ENCODE peak calls at places on chromosomes 11 and 22, in six cellular contexts. Y is H1, M is astrocyte, F is tibial artery, K is bronchial epithelial cell, J is dorsolateral prefrontal cortex. U is an unnamed sample.
A peak's percentile ranks its signal among the peaks of the same experiment; 100 is the strongest.

GRCh38 chr11:8338138-8338537 is 74.5 kb upstream of the LMO1 start:
- DNase-seq in J (no peak), F (no peak), K (no peak), Y (peak; percentile 92), M (no peak), U (peak; percentile 44)

GRCh38 chr22:49959782-49960158 is 802 bp upstream of the PIM3 start:
- DNase-seq in F (peak; percentile 79), J (no peak), Y (no peak), M (no peak), K (peak; percentile 54), U (peak; percentile 56)

GRCh38 chr11:60947666-60948065 is 4.3 kb downstream of the SLC15A3 start:
- DNase-seq in F (no peak), M (no peak), K (no peak), J (no peak), Y (no peak), U (peak; percentile 39)

GRCh38 chr22:46525681-46526483 is 11.5 kb downstream of the CELSR1 start:
- DNase-seq in Y (no peak), K (peak; percentile 68), J (no peak), M (no peak), F (no peak), U (no peak)

GRCh38 chr11:35420371-35420770 is 1.0 kb upstream of the SLC1A2 start:
- DNase-seq in K (no peak), M (no peak), F (no peak), Y (peak; percentile 52), J (peak; percentile 16), U (no peak)

GRCh38 chr11:78638704-78639380 is 64.2 kb upstream of the NARS2 start:
- DNase-seq in M (no peak), J (no peak), Y (peak; percentile 37), F (no peak), K (no peak), U (no peak)

GRCh38 chr22:37020192-37020479 is 594 bp downstream of the MPST start:
- DNase-seq in M (peak; percentile 45), F (peak; percentile 72), Y (no peak), J (no peak), K (peak; percentile 53), U (peak; percentile 49)

GRCh38 chr11:9138612-9139579 is 47.5 kb upstream of the SCUBE2 start:
- DNase-seq in K (peak; percentile 97), M (peak; percentile 89), F (no peak), J (no peak), Y (peak; percentile 34), U (peak; percentile 66)

GRCh38 chr22:19723990-19724827 is 870 bp downstream of the GP1BB start:
- DNase-seq in K (no peak), J (no peak), Y (peak; percentile 79), F (no peak), M (peak; percentile 14), U (no peak)

GRCh38 chr11:6638437-6638836 is 17.2 kb downstream of the DCHS1 start:
- DNase-seq in M (no peak), J (no peak), K (no peak), Y (no peak), F (no peak), U (no peak)

GRCh38 chr11:133570376-133570775 is 38.1 kb upstream of the OPCML start:
- DNase-seq in K (peak; percentile 41), F (no peak), M (no peak), Y (no peak), J (no peak), U (peak; percentile 31)

GRCh38 chr11:67248653-67249052 is 17.6 kb upstream of the GRK2 start:
- DNase-seq in Y (no peak), J (no peak), K (peak; percentile 85), F (peak; percentile 12), M (peak; percentile 12), U (peak; percentile 58)

GRCh38 chr11:31246451-31247165 is 122.9 kb downstream of the DCDC1 start:
- DNase-seq in M (peak; percentile 22), J (no peak), F (no peak), Y (no peak), K (peak; percentile 63), U (no peak)

GRCh38 chr11:7518811-7519562 is 5.2 kb downstream of the PPFIBP2 start:
- DNase-seq in Y (no peak), J (no peak), M (no peak), K (no peak), F (no peak), U (no peak)

GRCh38 chr22:41327124-41327523 is 25.8 kb downstream of the ZC3H7B start:
- DNase-seq in F (no peak), M (no peak), J (peak; percentile 56), K (no peak), Y (no peak), U (no peak)

GRCh38 chr11:64078294-64078693 is 42.6 kb downstream of the FLRT1 start:
- DNase-seq in J (no peak), M (no peak), F (no peak), Y (no peak), K (no peak), U (no peak)

GRCh38 chr11:126113012-126113411 is 50.3 kb upstream of the CDON start:
- DNase-seq in M (no peak), K (no peak), J (no peak), Y (no peak), F (no peak), U (no peak)

GRCh38 chr11:3194016-3194816 is 24.4 kb downstream of the MRGPRG start:
- DNase-seq in K (no peak), J (no peak), M (no peak), Y (peak; percentile 45), F (peak; percentile 59), U (no peak)

GRCh38 chr11:63683133-63683991 is 2.1 kb downstream of the RTN3 start:
- DNase-seq in Y (no peak), K (no peak), J (no peak), M (peak; percentile 58), F (no peak), U (no peak)

GRCh38 chr11:11580831-11581492 is 40.8 kb downstream of the GALNT18 start:
- DNase-seq in Y (peak; percentile 32), M (no peak), J (peak; percentile 20), K (no peak), F (no peak), U (no peak)

GRCh38 chr11:86390499-86390898 is 15.8 kb downstream of the CCDC81 start:
- DNase-seq in J (no peak), F (no peak), M (no peak), Y (no peak), K (no peak), U (no peak)

GRCh38 chr11:96051820-96052219 is 127.9 kb upstream of the MTMR2 start:
- DNase-seq in Y (no peak), M (no peak), F (no peak), J (no peak), K (peak; percentile 21), U (no peak)

GRCh38 chr22:43205261-43205691 is 18.3 kb upstream of the TTLL12 start:
- DNase-seq in K (no peak), Y (no peak), J (no peak), M (no peak), F (no peak), U (no peak)
- H3K4me3 ChIP-seq in K (no peak overlapping the region), Y (no peak overlapping the region), J (no peak overlapping the region), M (no peak overlapping the region), F (no peak overlapping the region), U (no peak overlapping the region)

GRCh38 chr11:128496249-128496648 is 91.1 kb downstream of the ETS1 start:
- DNase-seq in K (no peak), Y (no peak), M (no peak), F (no peak), J (no peak), U (no peak)

GRCh38 chr11:128496684-128497056 is 90.7 kb downstream of the ETS1 start:
- DNase-seq in F (peak; percentile 77), M (no peak), K (no peak), Y (no peak), J (no peak), U (peak; percentile 54)

GRCh38 chr11:128493570-128493965 is 93.8 kb downstream of the ETS1 start:
- DNase-seq in F (no peak), K (no peak), Y (no peak), J (no peak), M (no peak), U (no peak)

GRCh38 chr11:128492903-128493569 is 94.3 kb downstream of the ETS1 start:
- DNase-seq in J (no peak), K (no peak), Y (no peak), M (no peak), F (no peak), U (no peak)

DNA sequence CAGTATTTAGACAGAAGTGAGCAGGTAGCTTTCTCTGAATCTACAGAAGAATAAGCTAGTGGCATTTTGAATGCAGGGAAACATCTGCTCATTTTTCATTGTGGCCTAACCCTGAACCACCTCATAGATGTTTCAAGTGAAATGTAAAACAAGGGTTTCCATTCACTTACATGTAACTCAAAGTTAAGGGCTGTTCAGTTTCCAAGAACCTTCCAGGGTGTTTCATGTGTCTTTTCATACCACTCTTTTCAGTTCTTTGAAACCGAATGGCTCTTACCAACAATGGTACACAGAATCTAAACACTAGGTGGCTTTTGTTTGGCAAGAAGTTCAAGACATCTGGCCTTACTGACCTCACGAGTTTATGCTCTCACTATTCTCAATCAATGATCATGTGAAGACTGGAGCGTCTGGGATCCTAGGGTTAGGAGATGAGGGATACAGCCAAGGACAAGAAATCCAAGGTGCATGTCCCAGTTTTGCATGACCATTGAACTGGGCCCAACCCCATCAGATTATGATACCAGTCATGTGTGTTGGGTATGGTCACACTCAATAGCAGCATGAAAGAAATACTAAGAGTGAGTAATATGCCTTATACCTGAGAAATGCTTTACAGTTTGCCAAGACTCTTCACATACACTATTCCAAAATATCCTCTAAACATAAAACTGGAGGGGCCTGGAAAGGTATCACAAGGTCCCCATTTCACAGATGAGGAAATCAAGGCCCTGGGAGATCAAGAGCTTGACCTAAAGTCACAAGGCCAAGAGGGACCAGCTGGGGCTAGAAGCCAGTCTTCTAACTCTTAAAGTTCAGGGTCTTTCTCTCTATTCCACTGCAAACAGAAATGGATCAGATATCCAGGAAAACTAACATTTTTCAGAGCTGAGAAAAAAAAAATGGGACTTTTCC is 92.7 kb downstream of the ETS1 start:
- DNase-seq in M (no peak), K (no peak), Y (no peak), J (no peak), F (no peak), U (no peak)
- H3K27me3 ChIP-seq in M (no peaks in the 10 kb centered on the region), K (no peaks in the 10 kb centered on the region), Y (no peaks in the 10 kb centered on the region), J (no peaks in the 10 kb centered on the region), F (no peaks in the 10 kb centered on the region), U (no peaks in the 10 kb centered on the region)

GRCh38 chr11:47991266-47991830 is 11.0 kb downstream of the PTPRJ start:
- DNase-seq in F (no peak), J (no peak), Y (no peak), M (peak; percentile 56), K (peak; percentile 55), U (no peak)
- H3K4me3 ChIP-seq in F (no peak overlapping the region), J (no peak overlapping the region), Y (no peak overlapping the region), M (no peak overlapping the region), K (no peak overlapping the region), U (no peak overlapping the region)

GRCh38 chr11:14973621-14974020 is 1.5 kb upstream of the CALCA start:
- DNase-seq in K (no peak), F (no peak), J (no peak), M (peak; percentile 6), Y (peak; percentile 63), U (no peak)

GRCh38 chr11:14972581-14973490 is 685 bp upstream of the CALCA start:
- DNase-seq in F (no peak), M (no peak), Y (no peak), J (no peak), K (no peak), U (no peak)

GRCh38 chr11:14974021-14974698 is 2.0 kb upstream of the CALCA start:
- DNase-seq in K (no peak), M (no peak), J (no peak), F (no peak), Y (peak; percentile 68), U (no peak)

GRCh38 chr11:14977481-14977880 is 5.3 kb upstream of the CALCA start:
- DNase-seq in F (no peak), Y (no peak), M (no peak), J (no peak), K (no peak), U (no peak)

GRCh38 chr11:14974723-14975587 is 2.8 kb upstream of the CALCA start:
- DNase-seq in J (no peak), F (no peak), M (peak; percentile 11), Y (peak; percentile 85), K (peak; percentile 62), U (peak; percentile 33)
- H3K27me3 ChIP-seq in J (peaks cover 40% of the 10 kb centered on the region), F (no peaks in the 10 kb centered on the region), M (peaks cover 64% of the 10 kb centered on the region), Y (peaks cover 58% of the 10 kb centered on the region), K (peaks cover 35% of the 10 kb centered on the region), U (no peaks in the 10 kb centered on the region)